ENCODE peak calls at places on chromosomes 4 and X, in nine cellular contexts. M is hepatocyte, Q is SK-N-SH, C is MM.1S, K is PC-9, V is PC-3, N is OCI-LY7, H is GM23248, T is GM23338. I is an unnamed sample. For H4K20me1 and H3K9me2, the result is how much of the 10 kb centered on the place peaks cover.

GRCh38 chr4:73891739-73892405 is 22.7 kb downstream of the CXCL1 start:
- DNase-seq in M (no peak), Q (no peak), C (no peak), K (no peak), V (no peak), N (no peak), H (peak), T (no peak), I (no peak)

GRCh38 chrX:139299309-139299708 is 231.2 kb upstream of the F9 start:
- DNase-seq in M (no peak), Q (no peak), C (no peak), K (no peak), V (no peak), N (no peak), H (no peak), T (no peak), I (no peak)

GRCh38 chr4:4694296-4694772 is 152.5 kb upstream of the STX18 start:
- DNase-seq in M (peak), Q (peak), C (no peak), K (no peak), V (no peak), N (no peak), H (peak), T (peak), I (no peak)

GRCh38 chr4:145937990-145938611 is 522 bp downstream of the ZNF827 start:
- DNase-seq in M (peak), Q (peak), C (peak), K (no peak), V (peak), N (peak), H (peak), T (peak), I (peak)

GRCh38 chr4:31237242-31237641 is 517.1 kb downstream of the PCDH7 start:
- DNase-seq in M (no peak), Q (no peak), C (no peak), K (no peak), V (peak), N (no peak), H (no peak), T (no peak), I (no peak)

GRCh38 chrX:10579018-10579752 is 41.2 kb downstream of the MID1 start:
- DNase-seq in M (peak), Q (no peak), C (no peak), K (peak), V (peak), N (no peak), H (peak), T (no peak), I (no peak)

GRCh38 chr4:45530498-45530897 is 593.4 kb downstream of the GABRG1 start:
- DNase-seq in M (no peak), Q (no peak), C (no peak), K (no peak), V (no peak), N (no peak), H (no peak), T (no peak), I (no peak)

GRCh38 chrX:78104447-78105176 is 564 bp downstream of the PGK1 start:
- DNase-seq in M (peak), Q (peak), C (peak), K (peak), V (peak), N (peak), H (peak), T (peak), I (peak)

GRCh38 chrX:19846995-19847790 is 40.2 kb downstream of the SH3KBP1 start:
- DNase-seq in M (peak), Q (no peak), C (peak), K (peak), V (peak), N (no peak), H (peak), T (peak), I (peak)

GRCh38 chr4:37960679-37961078 is 481 bp downstream of the PTTG2 start:
- DNase-seq in M (no peak), Q (no peak), C (no peak), K (no peak), V (no peak), N (no peak), H (no peak), T (no peak), I (peak)

GRCh38 chr4:83490876-83491450 is 6.1 kb upstream of the ABRAXAS1 start:
- DNase-seq in M (peak), Q (peak), C (peak), K (no peak), V (peak), N (peak), H (peak), T (peak), I (peak)

GRCh38 chr4:60034371-60034770 is 1165.8 kb upstream of the ADGRL3 start:
- DNase-seq in M (no peak), Q (no peak), C (no peak), K (no peak), V (no peak), N (no peak), H (no peak), T (no peak), I (no peak)

GRCh38 chr4:40811886-40812857 is 62.4 kb downstream of the NSUN7 start:
- DNase-seq in M (no peak), Q (no peak), C (no peak), K (no peak), V (no peak), N (no peak), H (peak), T (no peak), I (no peak)

GRCh38 chr4:101123231-101123630 is 224.1 kb downstream of the PPP3CA start:
- DNase-seq in M (no peak), Q (no peak), C (no peak), K (no peak), V (peak), N (no peak), H (no peak), T (no peak), I (no peak)

GRCh38 chrX:120561634-120562568 is 1.1 kb upstream of the CUL4B start:
- DNase-seq in M (no peak), Q (no peak), C (no peak), K (no peak), V (no peak), N (peak), H (no peak), T (no peak), I (no peak)

GRCh38 chr4:151961456-151961855 is 200.6 kb upstream of the GATB start:
- DNase-seq in M (no peak), Q (no peak), C (no peak), K (no peak), V (no peak), N (no peak), H (no peak), T (no peak), I (no peak)

GRCh38 chr4:13548059-13548983 is 4.0 kb upstream of the NKX3-2 start:
- DNase-seq in M (no peak), Q (peak), C (peak), K (no peak), V (peak), N (no peak), H (peak), T (peak), I (no peak)

GRCh38 chr4:145437466-145437865 is 44.2 kb upstream of the SMAD1 start:
- DNase-seq in M (no peak), Q (no peak), C (no peak), K (no peak), V (no peak), N (no peak), H (no peak), T (no peak), I (no peak)

GRCh38 chrX:41334866-41335589 is 1.1 kb downstream of the DDX3X start:
- DNase-seq in M (peak), Q (peak), C (peak), K (no peak), V (peak), N (peak), H (peak), T (peak), I (peak)

GRCh38 chr4:102574317-102574716 is 73.2 kb downstream of the NFKB1 start:
- DNase-seq in M (no peak), Q (no peak), C (no peak), K (no peak), V (peak), N (no peak), H (no peak), T (no peak), I (no peak)

GRCh38 chr4:182671749-182672148 is 245.4 kb downstream of the DCTD start:
- DNase-seq in M (no peak), Q (no peak), C (no peak), K (no peak), V (no peak), N (no peak), H (no peak), T (no peak), I (no peak)

GRCh38 chrX:10173331-10173900 is 16.6 kb downstream of the CLCN4 start:
- DNase-seq in M (peak), Q (no peak), C (no peak), K (no peak), V (no peak), N (no peak), H (peak), T (peak), I (no peak)

GRCh38 chr4:52572936-52573485 is 86.1 kb downstream of the USP46 start:
- DNase-seq in M (no peak), Q (no peak), C (no peak), K (no peak), V (peak), N (no peak), H (peak), T (no peak), I (no peak)

GRCh38 chr4:56803473-56803872 is 18.0 kb downstream of the SPINK2 start:
- DNase-seq in M (peak), Q (no peak), C (peak), K (no peak), V (peak), N (peak), H (no peak), T (no peak), I (no peak)

GRCh38 chrX:31217111-31217510 is 145.3 kb upstream of the FTHL17 start:
- DNase-seq in M (no peak), Q (no peak), C (no peak), K (no peak), V (no peak), N (no peak), H (no peak), T (no peak), I (no peak)

GRCh38 chr4:3832536-3833220 is 66.5 kb downstream of the ADRA2C start:
- DNase-seq in M (no peak), Q (no peak), C (no peak), K (no peak), V (no peak), N (no peak), H (no peak), T (no peak), I (no peak)

GRCh38 chrX:24014388-24015018 is 12.5 kb downstream of the KLHL15 start:
- DNase-seq in M (peak), Q (no peak), C (no peak), K (no peak), V (no peak), N (no peak), H (peak), T (no peak), I (no peak)

GRCh38 chr4:109801895-109802319 is at the start of gene CFI:
- DNase-seq in M (peak), Q (no peak), C (no peak), K (peak), V (no peak), N (no peak), H (peak), T (no peak), I (no peak)

GRCh38 chr4:13365195-13365594 is 118.9 kb downstream of the RAB28 start:
- DNase-seq in M (no peak), Q (no peak), C (no peak), K (no peak), V (no peak), N (no peak), H (no peak), T (no peak), I (no peak)

GRCh38 chrX:13194291-13195103 is 125.4 kb downstream of the ATXN3L start:
- DNase-seq in M (no peak), Q (no peak), C (no peak), K (peak), V (peak), N (peak), H (no peak), T (no peak), I (no peak)

GRCh38 chr4:33924239-33924638 is 2320.1 kb downstream of the ARAP2 start:
- DNase-seq in M (peak), Q (no peak), C (no peak), K (no peak), V (peak), N (no peak), H (peak), T (peak), I (no peak)

GRCh38 chrX:22097295-22097694 is 65.2 kb downstream of the PHEX start:
- DNase-seq in M (peak), Q (no peak), C (no peak), K (peak), V (peak), N (no peak), H (peak), T (no peak), I (no peak)

DNA sequence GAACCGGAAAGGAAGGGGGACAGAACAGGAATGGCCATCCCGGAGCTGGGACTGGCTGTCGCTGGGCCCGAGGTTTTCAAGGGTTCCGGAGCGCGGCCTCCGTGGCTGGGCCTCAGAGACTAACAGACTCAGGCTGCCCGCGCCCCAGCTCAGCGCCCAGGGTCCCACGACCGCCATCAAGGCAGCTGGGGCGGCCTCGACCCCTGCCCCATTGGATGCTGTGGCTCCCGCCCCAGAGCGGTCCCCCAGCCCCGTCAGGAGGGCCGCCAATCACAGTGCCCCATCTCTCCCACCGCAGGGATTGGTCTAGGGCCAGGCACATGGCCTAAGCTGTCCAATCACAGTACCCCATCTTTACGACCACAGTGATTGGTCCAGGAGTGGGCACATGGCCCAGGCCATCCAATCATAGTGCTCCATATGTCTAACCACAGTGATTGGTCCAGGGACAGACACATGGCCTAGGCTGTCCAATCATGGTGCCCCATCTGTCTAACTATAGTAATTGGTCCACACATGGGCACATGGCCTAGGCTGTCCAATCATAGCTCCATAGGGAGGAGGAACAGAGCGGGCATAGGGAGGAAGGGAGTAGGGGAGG is 105.3 kb upstream of the NKX1-1 start:
- DNase-seq in M (no peak), Q (peak), C (peak), K (no peak), V (peak), N (peak), H (peak), T (peak), I (peak)
- H4K20me1 ChIP-seq in M (under half), Q (under half), C (under half), K (under half), V (under half), N (under half), H (under half), T (under half), I (under half)

DNA sequence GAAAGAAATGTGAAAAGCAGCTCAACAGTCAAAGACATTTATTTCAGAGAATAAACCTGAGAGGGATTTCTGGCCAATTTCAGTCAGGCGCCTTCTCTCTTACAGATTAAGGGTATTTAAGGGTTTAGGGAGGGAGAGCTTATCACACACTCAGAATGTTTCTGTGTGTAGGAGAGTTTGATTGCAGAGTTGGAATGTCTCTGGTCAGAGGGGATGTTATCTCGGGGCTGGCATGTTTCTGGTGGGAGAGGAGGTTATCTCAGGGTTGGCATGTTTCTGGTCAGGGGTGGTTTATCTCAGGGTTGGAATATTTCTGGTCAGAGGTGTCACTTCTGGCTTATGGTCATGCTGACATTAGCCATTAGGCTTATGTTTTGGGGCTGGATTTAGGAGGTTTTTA is 1920.5 kb upstream of the PCDH7 start:
- DNase-seq in M (no peak), Q (no peak), C (no peak), K (no peak), V (no peak), N (no peak), H (no peak), T (no peak), I (no peak)
- H3K9me2 ChIP-seq in M (under half), Q (under half), C (under half), K (under half), V (under half), N (under half), H (under half), T (under half), I (under half)

GRCh38 chr4:7291372-7292135 is 99.2 kb downstream of the SORCS2 start:
- DNase-seq in M (no peak), Q (no peak), C (no peak), K (no peak), V (no peak), N (no peak), H (no peak), T (no peak), I (no peak)
- H4K20me1 ChIP-seq in M (under half), Q (under half), C (under half), K (under half), V (under half), N (under half), H (under half), T (under half), I (under half)

DNA sequence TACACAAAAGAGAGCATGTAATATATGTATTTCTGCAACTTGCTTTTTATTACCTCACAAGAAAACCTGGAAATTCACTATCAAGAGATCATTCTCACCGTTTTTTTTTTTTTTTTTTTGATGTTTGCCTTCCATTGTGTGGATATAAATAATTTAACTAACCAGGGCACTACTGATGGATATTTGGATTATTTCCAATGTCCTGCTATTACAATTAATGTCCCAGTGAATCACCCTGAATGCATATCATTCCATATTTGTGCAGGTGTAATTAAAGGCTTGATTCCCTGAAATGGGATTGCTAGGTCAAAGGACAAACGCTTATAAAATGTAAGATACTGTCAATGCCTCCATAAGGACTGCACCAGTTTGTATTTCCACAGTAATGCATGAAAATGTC is 87.8 kb downstream of the NCAPG start:
- DNase-seq in M (no peak), Q (no peak), C (no peak), K (no peak), V (no peak), N (no peak), H (no peak), T (no peak), I (no peak)
- H3K9me2 ChIP-seq in M (under half), Q (under half), C (under half), K (under half), V (under half), N (under half), H (under half), T (under half), I (under half)

GRCh38 chr4:186702297-186702696 is 21.4 kb downstream of the FAT1 start:
- DNase-seq in M (no peak), Q (no peak), C (no peak), K (no peak), V (no peak), N (no peak), H (no peak), T (no peak), I (no peak)

GRCh38 chr4:186702940-186703339 is 20.7 kb downstream of the FAT1 start:
- DNase-seq in M (no peak), Q (no peak), C (no peak), K (no peak), V (no peak), N (no peak), H (no peak), T (no peak), I (no peak)

GRCh38 chr4:186700746-186701145 is 22.9 kb downstream of the FAT1 start:
- DNase-seq in M (no peak), Q (no peak), C (no peak), K (no peak), V (peak), N (no peak), H (peak), T (no peak), I (no peak)

GRCh38 chr4:186701273-186701672 is 22.4 kb downstream of the FAT1 start:
- DNase-seq in M (no peak), Q (no peak), C (no peak), K (no peak), V (no peak), N (no peak), H (peak), T (peak), I (no peak)

DNA sequence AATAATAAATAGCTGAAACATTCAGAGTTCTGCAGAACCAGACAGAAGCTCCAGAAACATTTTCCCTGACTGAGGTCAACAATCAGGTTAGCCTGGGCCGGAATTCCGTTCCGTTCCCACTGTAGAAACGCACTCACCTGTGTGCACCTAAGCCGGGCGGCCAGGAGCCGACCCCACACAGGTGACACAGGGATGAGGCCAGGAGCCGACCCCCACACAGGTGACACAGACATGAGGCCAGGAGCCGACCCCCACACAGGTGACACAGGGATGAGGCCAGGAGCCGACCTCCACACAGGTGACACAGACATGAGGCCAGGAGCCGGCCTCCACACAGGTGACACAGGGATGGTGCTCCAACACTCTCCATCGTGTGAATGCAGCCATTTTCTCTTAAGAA is 21.9 kb downstream of the FAT1 start:
- DNase-seq in M (no peak), Q (no peak), C (no peak), K (no peak), V (no peak), N (no peak), H (no peak), T (no peak), I (no peak)
- H4K20me1 ChIP-seq in M (under half), Q (under half), C (under half), K (under half), V (under half), N (under half), H (under half), T (under half), I (under half)

DNA sequence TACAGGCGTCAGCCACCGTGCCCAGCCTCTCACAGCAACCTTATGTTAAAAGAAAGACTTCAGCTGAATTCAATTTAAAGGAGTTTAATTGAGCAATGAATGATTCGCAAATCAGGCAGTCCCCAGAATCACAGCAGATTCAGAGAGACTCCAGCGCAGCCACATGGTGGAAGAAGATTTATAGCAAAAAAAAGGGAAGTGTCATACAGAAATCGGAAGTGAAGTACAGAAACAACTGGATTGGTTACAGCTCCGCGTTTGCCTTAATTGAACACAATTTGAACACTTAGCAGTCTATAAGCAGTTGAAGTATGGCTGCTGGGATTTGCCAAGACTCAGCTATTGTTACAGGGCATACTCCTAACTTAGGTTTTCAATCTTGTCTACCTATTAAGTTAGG is 19.8 kb downstream of the CENPVL3 start:
- DNase-seq in M (no peak), Q (no peak), C (no peak), K (no peak), V (no peak), N (no peak), H (no peak), T (no peak), I (no peak)
- H3K9me2 ChIP-seq in M (under half), Q (under half), C (under half), K (under half), V (under half), N (under half), H (under half), T (under half), I (under half)